ENCODE peak calls at places on chromosomes 12 and 14, in six cellular contexts. R is ovary, A is aorta, E is suprapubic skin, V is psoas muscle, S is lower lobe of right lung. K is an unnamed sample.

GRCh38 chr12:95231190-95231589 is 13.6 kb downstream of the VEZT start:
- DNase-seq in V (no peak), R (no peak), A (no peak), S (no peak), E (no peak), K (no peak)

GRCh38 chr12:104799458-104799857 is 158.6 kb downstream of the SLC41A2 start:
- DNase-seq in A (no peak), E (no peak), R (no peak), V (no peak), S (no peak), K (no peak)

GRCh38 chr12:15157200-15157599 is 64.0 kb downstream of the RERG start:
- DNase-seq in E (no peak), V (no peak), R (no peak), S (no peak), A (no peak), K (no peak)

GRCh38 chr14:103854822-103855733 is 7.7 kb upstream of the PPP1R13B start:
- DNase-seq in E (peak; percentile 69), S (peak; percentile 77), V (no peak), A (no peak), R (no peak), K (no peak)

GRCh38 chr12:103586132-103586531 is 941 bp upstream of the STAB2 start:
- DNase-seq in S (no peak), V (no peak), E (no peak), A (no peak), R (no peak), K (peak; percentile 64)

GRCh38 chr12:49227701-49228100 is 37.2 kb upstream of the TUBA1C start:
- DNase-seq in V (no peak), R (no peak), E (no peak), S (no peak), A (no peak), K (no peak)

GRCh38 chr14:83004456-83005006 is 1470.9 kb upstream of the SEL1L start:
- DNase-seq in E (no peak), A (no peak), S (no peak), V (no peak), R (no peak), K (no peak)

GRCh38 chr12:2697057-2697456 is 97.7 kb upstream of the FKBP4 start:
- DNase-seq in E (no peak), R (no peak), S (no peak), A (no peak), V (no peak), K (no peak)

GRCh38 chr12:116662612-116663144 is 75.2 kb downstream of the SPRING1 start:
- DNase-seq in A (no peak), R (peak; percentile 50), V (no peak), S (no peak), E (no peak), K (no peak)

GRCh38 chr12:94416613-94417012 is 43.1 kb downstream of the CEP83 start:
- DNase-seq in A (no peak), R (no peak), E (no peak), V (no peak), S (no peak), K (no peak)

GRCh38 chr12:99911076-99911475 is 73.7 kb downstream of the ANKS1B start:
- DNase-seq in A (no peak), V (peak; percentile 36), R (peak; percentile 21), E (no peak), S (no peak), K (no peak)

GRCh38 chr12:25829192-25829591 is 129.3 kb upstream of the RASSF8 start:
- DNase-seq in E (no peak), A (no peak), V (no peak), R (no peak), S (no peak), K (no peak)

GRCh38 chr12:130933269-130933995 is 20.3 kb upstream of the ADGRD1 start:
- DNase-seq in S (peak; percentile 91), R (no peak), E (no peak), V (no peak), A (no peak), K (no peak)

GRCh38 chr12:88266851-88267360 is 124.8 kb downstream of the TMTC3 start:
- DNase-seq in E (no peak), V (no peak), S (no peak), R (no peak), A (no peak), K (peak; percentile 19)

GRCh38 chr14:90429764-90430163 is 32.9 kb downstream of the CALM1 start:
- DNase-seq in V (no peak), R (no peak), S (no peak), E (no peak), A (no peak), K (no peak)

GRCh38 chr14:61430066-61430757 is 108.8 kb downstream of the PRKCH start:
- DNase-seq in S (no peak), A (no peak), V (no peak), E (no peak), R (no peak), K (no peak)

GRCh38 chr12:91384391-91384790 is 201.8 kb upstream of the DCN start:
- DNase-seq in R (no peak), A (no peak), V (no peak), E (no peak), S (no peak), K (no peak)

GRCh38 chr12:121365416-121366062 is 13.3 kb upstream of the ANAPC5 start:
- DNase-seq in E (no peak), R (no peak), S (no peak), V (no peak), A (no peak), K (no peak)

GRCh38 chr12:21773263-21773741 is 1.2 kb downstream of the KCNJ8 start:
- DNase-seq in V (peak; percentile 72), R (peak; percentile 52), E (no peak), S (peak; percentile 49), A (peak; percentile 74), K (peak; percentile 59)

GRCh38 chr12:65720739-65721138 is 103.5 kb upstream of the HMGA2 start:
- DNase-seq in V (no peak), R (no peak), S (no peak), A (no peak), E (no peak), K (no peak)

GRCh38 chr14:43539210-43539609 is 967.9 kb downstream of the FSCB start:
- DNase-seq in V (no peak), S (no peak), A (no peak), R (no peak), E (no peak), K (peak; percentile 72)

GRCh38 chr14:105536691-105537579 is 10.6 kb downstream of the TMEM121 start:
- DNase-seq in E (no peak), R (no peak), V (peak; percentile 39), A (peak; percentile 55), S (no peak), K (no peak)

GRCh38 chr12:54125950-54126695 is 62.7 kb downstream of the SMUG1 start:
- DNase-seq in E (peak; percentile 84), A (peak; percentile 84), S (no peak), V (peak; percentile 65), R (peak; percentile 81), K (no peak)

GRCh38 chr12:121748218-121748570 is 35.6 kb downstream of the TMEM120B start:
- DNase-seq in E (no peak), A (no peak), S (no peak), V (no peak), R (no peak), K (no peak)

DNA sequence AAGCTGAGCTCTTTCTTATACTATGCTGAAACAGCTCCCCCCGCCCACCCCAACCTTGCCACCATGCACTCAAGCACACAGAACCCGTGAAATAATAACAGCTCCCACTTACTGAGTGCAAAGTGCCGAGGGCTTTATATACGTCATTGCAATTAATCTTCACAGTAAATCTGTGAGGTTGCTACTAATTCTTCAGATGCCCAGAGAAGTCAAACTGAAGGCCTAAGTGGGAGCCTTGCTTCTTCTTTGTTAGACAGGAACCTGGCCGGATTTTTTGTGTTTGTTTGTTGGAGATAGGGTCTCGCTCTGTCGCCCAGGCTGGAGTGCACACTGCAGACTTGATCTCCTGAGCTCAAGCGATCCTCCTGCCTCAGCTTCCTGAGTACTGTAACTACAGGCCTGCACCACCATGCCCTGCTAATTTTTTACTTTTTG is 34.0 kb downstream of the VCPKMT start:
- DNase-seq in R (no peak), E (no peak), S (no peak), A (no peak), V (no peak), K (no peak)
- H3K4me1 ChIP-seq in R (no peaks in the 10 kb centered on the region), E (peaks cover 27% of the 10 kb centered on the region), S (peaks cover 11% of the 10 kb centered on the region), A (no peaks in the 10 kb centered on the region), V (no peaks in the 10 kb centered on the region), K (peaks cover 39% of the 10 kb centered on the region)

GRCh38 chr12:123433615-123434014 is 2.9 kb downstream of the RILPL2 start:
- DNase-seq in R (no peak), S (no peak), E (no peak), A (no peak), V (no peak), K (no peak)
- H3K4me1 ChIP-seq in R (peaks cover 10% of the 10 kb centered on the region), S (peaks cover 46% of the 10 kb centered on the region), E (peaks cover 45% of the 10 kb centered on the region), A (no peaks in the 10 kb centered on the region), V (no peaks in the 10 kb centered on the region), K (peaks cover 11% of the 10 kb centered on the region)

GRCh38 chr14:67851785-67852410 is 32.3 kb downstream of the RAD51B start:
- DNase-seq in R (no peak), A (no peak), E (no peak), S (no peak), V (no peak), K (no peak)
- H3K4me1 ChIP-seq in R (no peaks in the 10 kb centered on the region), A (no peaks in the 10 kb centered on the region), E (no peaks in the 10 kb centered on the region), S (no peaks in the 10 kb centered on the region), V (no peaks in the 10 kb centered on the region), K (no peaks in the 10 kb centered on the region)

GRCh38 chr12:63916561-63917476 is 72.3 kb downstream of the SRGAP1 start:
- DNase-seq in V (no peak), A (no peak), R (no peak), E (no peak), S (no peak), K (no peak)

GRCh38 chr12:63918788-63919300 is 74.3 kb downstream of the SRGAP1 start:
- DNase-seq in E (no peak), A (no peak), S (no peak), R (no peak), V (no peak), K (no peak)

GRCh38 chr12:63917864-63918742 is 73.6 kb downstream of the SRGAP1 start:
- DNase-seq in A (no peak), E (no peak), V (no peak), R (peak; percentile 36), S (no peak), K (peak; percentile 87)

GRCh38 chr12:63915105-63915830 is 70.8 kb downstream of the SRGAP1 start:
- DNase-seq in E (no peak), A (no peak), V (no peak), S (no peak), R (no peak), K (no peak)

DNA sequence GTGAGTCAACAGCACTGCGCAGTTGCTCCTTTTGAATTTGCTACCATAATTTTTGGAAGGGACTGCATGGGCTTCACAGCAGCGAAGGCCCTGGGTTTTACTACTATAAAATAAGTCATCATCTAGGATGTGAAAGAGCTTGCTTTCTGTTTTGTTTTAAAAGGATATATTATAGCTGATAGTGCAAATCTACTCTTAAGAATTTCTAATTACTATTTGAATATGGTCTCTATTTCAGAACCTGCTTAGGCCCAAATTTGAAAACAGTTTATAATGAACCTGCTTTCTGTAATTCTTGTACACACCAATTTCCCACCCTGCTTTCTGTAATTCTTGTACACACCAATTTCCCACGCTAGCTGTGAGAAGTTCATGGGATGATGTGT is 73.0 kb downstream of the SRGAP1 start:
- DNase-seq in V (no peak), E (no peak), R (no peak), A (no peak), S (no peak), K (no peak)
- H3K4me1 ChIP-seq in V (no peaks in the 10 kb centered on the region), E (peaks cover 39% of the 10 kb centered on the region), R (peaks cover 13% of the 10 kb centered on the region), A (peaks cover 2% of the 10 kb centered on the region), S (peaks cover 34% of the 10 kb centered on the region), K (peaks cover 23% of the 10 kb centered on the region)

GRCh38 chr12:51699219-51699618 is 108.2 kb downstream of the SCN8A start:
- DNase-seq in V (no peak), R (no peak), E (no peak), S (no peak), A (no peak), K (no peak)
- H3K4me1 ChIP-seq in V (no peaks in the 10 kb centered on the region), R (no peaks in the 10 kb centered on the region), E (no peaks in the 10 kb centered on the region), S (no peaks in the 10 kb centered on the region), A (no peaks in the 10 kb centered on the region), K (no peaks in the 10 kb centered on the region)